ENCODE peak calls at places on chromosomes 4 and X, in five cellular contexts. Q is cardiac muscle cell, L is fibroblast of mammary gland, Z is WERI-Rb-1, J is fibroblast of the aortic adventitia. E is an unnamed sample.

GRCh38 chr4:153233761-153234371 is 29.6 kb downstream of the TRIM2 start:
- DNase-seq in Q (no peak), Z (no peak), L (peak), J (peak), E (peak)

GRCh38 chrX:104253567-104254441 is 929 bp downstream of the ESX1 start:
- DNase-seq in J (no peak), L (no peak), Z (no peak), Q (peak), E (no peak)

GRCh38 chr4:146661368-146661767 is 22.7 kb downstream of the POU4F2 start:
- DNase-seq in Q (peak), L (no peak), J (no peak), Z (no peak), E (no peak)

GRCh38 chrX:20118065-20118824 is 1.5 kb upstream of the MAP7D2 start:
- DNase-seq in Z (no peak), J (no peak), Q (no peak), L (no peak), E (no peak)

GRCh38 chrX:69152398-69152797 is 12.9 kb downstream of the PJA1 start:
- DNase-seq in Q (no peak), Z (no peak), J (no peak), L (no peak), E (no peak)

GRCh38 chr4:3251691-3252479 is 2.9 kb downstream of the MSANTD1 start:
- DNase-seq in J (no peak), Q (no peak), Z (no peak), L (no peak), E (no peak)

GRCh38 chrX:10636851-10637250 is 16.5 kb upstream of the MID1 start:
- DNase-seq in Q (no peak), Z (no peak), L (no peak), J (no peak), E (no peak)

GRCh38 chrX:22278375-22278774 is 5.7 kb downstream of the CBLL2 start:
- DNase-seq in Z (peak), L (peak), J (no peak), Q (peak), E (no peak)

GRCh38 chr4:81469774-81470455 is 1.8 kb downstream of the RASGEF1B start:
- DNase-seq in Q (no peak), Z (no peak), L (no peak), J (no peak), E (no peak)

GRCh38 chr4:41532880-41533279 is 5.1 kb upstream of the LIMCH1 start:
- DNase-seq in Q (no peak), Z (no peak), L (peak), J (peak), E (no peak)

GRCh38 chrX:19721726-19722370 is 165.6 kb downstream of the SH3KBP1 start:
- DNase-seq in J (no peak), Q (no peak), L (no peak), Z (no peak), E (peak)

GRCh38 chrX:56746996-56747395 is 18.0 kb downstream of the NBDY start:
- DNase-seq in J (no peak), L (no peak), Q (no peak), Z (no peak), E (no peak)

GRCh38 chr4:142408003-142408441 is 438.1 kb downstream of the INPP4B start:
- DNase-seq in J (peak), Z (no peak), L (peak), Q (no peak), E (peak)

GRCh38 chrX:323721-324628 is 5.4 kb upstream of the GTPBP6 start:
- DNase-seq in J (peak), Q (peak), Z (peak), L (peak), E (peak)

GRCh38 chr4:8580321-8581093 is at the start of gene GPR78:
- DNase-seq in Q (peak), J (peak), L (peak), Z (peak), E (peak)

GRCh38 chr4:38949416-38950051 is 81.9 kb downstream of the FAM114A1 start:
- DNase-seq in Q (no peak), L (peak), Z (no peak), J (peak), E (peak)

GRCh38 chr4:87030606-87031441 is 96.0 kb downstream of the AFF1 start:
- DNase-seq in L (peak), Q (peak), Z (no peak), J (peak), E (no peak)

GRCh38 chrX:139831689-139832456 is 101.0 kb downstream of the ATP11C start:
- DNase-seq in L (peak), J (peak), Z (no peak), Q (peak), E (peak)

GRCh38 chr4:48947731-48948130 is 38.3 kb upstream of the CWH43 start:
- DNase-seq in Q (no peak), J (no peak), Z (no peak), L (no peak), E (no peak)

GRCh38 chr4:186932196-186932595 is 208.5 kb upstream of the FAT1 start:
- DNase-seq in Z (no peak), L (peak), Q (peak), J (no peak), E (peak)

DNA sequence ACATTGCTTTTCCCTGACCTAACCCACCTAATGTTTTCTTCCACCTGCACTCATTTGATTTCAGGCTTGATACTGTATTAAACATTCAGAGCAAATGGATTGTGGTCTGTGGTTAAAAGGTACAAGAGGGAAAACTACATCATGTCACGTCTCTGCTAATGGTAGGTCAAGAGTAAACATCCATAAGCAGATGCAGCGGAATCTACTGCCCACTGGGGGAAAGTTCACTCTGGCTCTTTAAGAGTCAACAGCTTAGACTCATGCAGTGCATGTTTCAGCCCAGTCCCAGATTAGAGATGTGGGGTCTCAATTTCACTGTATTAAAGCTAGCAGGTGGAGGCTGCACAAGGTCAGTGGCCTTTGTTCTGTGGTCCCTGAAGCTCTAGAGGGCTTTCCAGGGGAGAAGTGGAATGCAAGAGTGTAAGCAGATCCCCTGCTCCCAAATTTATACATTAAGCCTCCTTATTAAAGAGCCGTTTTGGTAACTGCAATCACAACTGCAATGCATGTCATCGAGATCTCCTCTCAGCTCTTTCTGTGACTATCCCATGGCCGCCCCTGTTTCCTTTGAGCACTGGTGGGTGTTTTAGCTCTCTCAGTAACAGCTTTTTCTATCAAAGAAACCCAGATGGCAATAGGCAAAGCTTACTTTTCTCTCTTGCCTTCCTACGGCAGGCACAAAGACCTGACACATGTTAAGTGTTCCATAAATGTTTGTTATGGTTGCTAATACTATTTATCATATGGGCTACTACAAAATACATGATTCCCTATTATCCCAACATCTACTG is 53.5 kb downstream of the LDB2 start:
- DNase-seq in Q (no peak), Z (no peak), L (peak), J (no peak), E (peak)
- H3K4me3 ChIP-seq in Q (no peak), Z (no peak), L (no peak), J (no peak), E (no peak)

DNA sequence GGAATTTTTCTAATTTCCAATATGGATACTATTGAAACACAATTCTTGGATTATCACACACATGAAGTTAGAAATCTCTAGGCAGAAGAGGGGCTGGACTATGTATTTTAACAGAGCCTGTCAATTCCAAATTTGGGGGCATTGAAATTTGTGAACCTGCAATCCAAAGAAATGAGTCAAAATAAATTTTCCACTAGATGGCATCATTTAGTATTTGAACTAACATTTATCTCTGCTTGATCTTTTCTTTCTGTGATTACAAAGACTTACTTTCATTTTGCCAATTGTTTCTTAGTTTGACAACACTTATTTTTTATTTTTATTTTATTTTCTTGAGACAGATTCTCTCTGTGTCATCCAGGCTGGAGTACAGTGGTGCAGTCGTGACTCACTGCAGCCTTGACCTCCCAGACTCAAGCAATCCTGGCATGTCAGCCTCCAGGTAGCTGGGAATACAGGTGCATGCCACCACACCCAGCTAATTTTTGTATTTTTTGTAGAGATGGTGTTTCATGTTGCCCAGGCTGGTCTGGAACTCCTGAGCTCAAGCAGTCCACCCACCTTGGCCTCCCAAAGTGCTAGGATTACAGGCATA is 2.7 kb upstream of the PYURF start:
- DNase-seq in Z (no peak), L (peak), Q (no peak), J (peak), E (no peak)
- TF ChIP-seq CTCF in Z (no peak), L (peak), Q (no peak), J (no peak), E (peak)

GRCh38 chr4:1221155-1221870 is 27.6 kb downstream of the CTBP1 start:
- DNase-seq in Q (no peak), L (no peak), J (no peak), Z (no peak), E (no peak)
- H3K4me3 ChIP-seq in Q (no peak), L (no peak), J (no peak), Z (no peak), E (no peak)

GRCh38 chr4:7469023-7469422 is 34.3 kb upstream of the PSAPL1 start:
- DNase-seq in L (no peak), Q (no peak), J (no peak), Z (no peak), E (no peak)
- TF ChIP-seq CTCF in L (no peak), Q (no peak), J (no peak), Z (no peak), E (no peak)

GRCh38 chr4:44727471-44727870 is 1.1 kb upstream of the GNPDA2 start:
- DNase-seq in Q (no peak), L (no peak), Z (no peak), J (no peak), E (no peak)

GRCh38 chr4:44722001-44722400 is 4.4 kb downstream of the GNPDA2 start:
- DNase-seq in Z (no peak), J (no peak), L (no peak), Q (no peak), E (no peak)

GRCh38 chr4:44725861-44726820 is at the start of gene GNPDA2:
- DNase-seq in Q (peak), L (peak), J (peak), Z (peak), E (peak)

GRCh38 chr4:44725166-44725565 is 1.2 kb downstream of the GNPDA2 start:
- DNase-seq in Z (no peak), Q (no peak), L (peak), J (peak), E (peak)
- H3K4me3 ChIP-seq in Z (peak), Q (peak), L (peak), J (peak), E (peak)

GRCh38 chrX:51860679-51861078 is 32.7 kb upstream of the MAGED1 start:
- DNase-seq in Z (peak), Q (peak), L (peak), J (peak), E (peak)
- TF ChIP-seq CTCF in Z (peak), Q (peak), L (peak), J (peak), E (peak)